ENCODE peak calls at places on chromosomes 5 and 9, in seven cellular contexts. One of them, this sample, is unnamed. For H3K27me3, the result is how much of the 10 kb centered on the place peaks cover.

GRCh38 chr5:181265092-181265671 is 4.2 kb upstream of the TRIM52 start:
- DNase-seq in fibroblast of lung: no peak
- DNase-seq in ovary: no peak
- DNase-seq in tibial artery: no peak
- DNase-seq in DND-41: no peak
- DNase-seq in left ventricle myocardium inferior: no peak
- DNase-seq in A673: no peak
- DNase-seq in this sample: no peak

GRCh38 chr9:91191443-91192378 is 170.0 kb downstream of the AUH start:
- DNase-seq in DND-41: no peak
- DNase-seq in ovary: peak
- DNase-seq in left ventricle myocardium inferior: no peak
- DNase-seq in fibroblast of lung: no peak
- DNase-seq in tibial artery: no peak
- DNase-seq in A673: no peak
- DNase-seq in this sample: no peak

GRCh38 chr9:7783635-7784063 is 15.9 kb downstream of the DMAC1 start:
- DNase-seq in fibroblast of lung: no peak
- DNase-seq in tibial artery: no peak
- DNase-seq in ovary: no peak
- DNase-seq in left ventricle myocardium inferior: no peak
- DNase-seq in A673: no peak
- DNase-seq in DND-41: no peak
- DNase-seq in this sample: no peak

GRCh38 chr9:76789850-76790249 is 25.6 kb downstream of the PCA3 start:
- DNase-seq in tibial artery: no peak
- DNase-seq in ovary: no peak
- DNase-seq in A673: no peak
- DNase-seq in DND-41: no peak
- DNase-seq in left ventricle myocardium inferior: no peak
- DNase-seq in fibroblast of lung: no peak
- DNase-seq in this sample: no peak

GRCh38 chr5:109959652-109960051 is 269.9 kb downstream of the MAN2A1 start:
- DNase-seq in A673: no peak
- DNase-seq in tibial artery: no peak
- DNase-seq in ovary: no peak
- DNase-seq in fibroblast of lung: no peak
- DNase-seq in left ventricle myocardium inferior: no peak
- DNase-seq in DND-41: no peak
- DNase-seq in this sample: no peak

GRCh38 chr5:126471875-126472537 is 48.8 kb downstream of the GRAMD2B start:
- DNase-seq in A673: no peak
- DNase-seq in fibroblast of lung: peak
- DNase-seq in ovary: no peak
- DNase-seq in left ventricle myocardium inferior: no peak
- DNase-seq in DND-41: no peak
- DNase-seq in tibial artery: no peak
- DNase-seq in this sample: no peak

GRCh38 chr5:24385617-24386016 is 259.2 kb downstream of the CDH10 start:
- DNase-seq in left ventricle myocardium inferior: no peak
- DNase-seq in fibroblast of lung: no peak
- DNase-seq in A673: no peak
- DNase-seq in DND-41: no peak
- DNase-seq in tibial artery: no peak
- DNase-seq in ovary: no peak
- DNase-seq in this sample: no peak

GRCh38 chr5:72720205-72720604 is 96.3 kb upstream of the TNPO1 start:
- DNase-seq in ovary: no peak
- DNase-seq in DND-41: no peak
- DNase-seq in fibroblast of lung: no peak
- DNase-seq in left ventricle myocardium inferior: no peak
- DNase-seq in tibial artery: no peak
- DNase-seq in A673: no peak
- DNase-seq in this sample: no peak

GRCh38 chr5:68932830-68933434 is 160.9 kb upstream of the SLC30A5 start:
- DNase-seq in left ventricle myocardium inferior: no peak
- DNase-seq in DND-41: peak
- DNase-seq in fibroblast of lung: peak
- DNase-seq in tibial artery: no peak
- DNase-seq in A673: peak
- DNase-seq in ovary: no peak
- DNase-seq in this sample: no peak

GRCh38 chr5:140318778-140319177 is 15.9 kb upstream of the PFDN1 start:
- DNase-seq in fibroblast of lung: no peak
- DNase-seq in ovary: no peak
- DNase-seq in tibial artery: no peak
- DNase-seq in A673: no peak
- DNase-seq in DND-41: no peak
- DNase-seq in left ventricle myocardium inferior: no peak
- DNase-seq in this sample: no peak

GRCh38 chr5:317086-317811 is 4.3 kb upstream of the AHRR start:
- DNase-seq in DND-41: no peak
- DNase-seq in A673: peak
- DNase-seq in tibial artery: no peak
- DNase-seq in ovary: no peak
- DNase-seq in fibroblast of lung: peak
- DNase-seq in left ventricle myocardium inferior: no peak
- DNase-seq in this sample: no peak

GRCh38 chr9:81083062-81083461 is 606.3 kb downstream of the TLE1 start:
- DNase-seq in tibial artery: no peak
- DNase-seq in ovary: no peak
- DNase-seq in fibroblast of lung: peak
- DNase-seq in DND-41: no peak
- DNase-seq in A673: peak
- DNase-seq in left ventricle myocardium inferior: no peak
- DNase-seq in this sample: no peak
- TF ChIP-seq CTCF in tibial artery: peak
- TF ChIP-seq CTCF in ovary: no peak
- TF ChIP-seq CTCF in fibroblast of lung: peak
- TF ChIP-seq CTCF in DND-41: peak
- TF ChIP-seq CTCF in A673: no peak
- TF ChIP-seq CTCF in left ventricle myocardium inferior: peak
- TF ChIP-seq CTCF in this sample: peak

GRCh38 chr5:154508114-154508513 is 30.1 kb upstream of the HAND1 start:
- DNase-seq in fibroblast of lung: no peak
- DNase-seq in ovary: no peak
- DNase-seq in left ventricle myocardium inferior: no peak
- DNase-seq in DND-41: no peak
- DNase-seq in tibial artery: peak
- DNase-seq in A673: no peak
- DNase-seq in this sample: no peak

GRCh38 chr5:154513669-154514084 is 35.6 kb upstream of the HAND1 start:
- DNase-seq in fibroblast of lung: peak
- DNase-seq in tibial artery: peak
- DNase-seq in A673: no peak
- DNase-seq in ovary: no peak
- DNase-seq in left ventricle myocardium inferior: no peak
- DNase-seq in DND-41: no peak
- DNase-seq in this sample: no peak

GRCh38 chr5:154506716-154507080 is 28.7 kb upstream of the HAND1 start:
- DNase-seq in ovary: no peak
- DNase-seq in tibial artery: peak
- DNase-seq in DND-41: no peak
- DNase-seq in fibroblast of lung: no peak
- DNase-seq in left ventricle myocardium inferior: no peak
- DNase-seq in A673: no peak
- DNase-seq in this sample: no peak

GRCh38 chr5:154511984-154512383 is 34.0 kb upstream of the HAND1 start:
- DNase-seq in A673: no peak
- DNase-seq in DND-41: no peak
- DNase-seq in ovary: no peak
- DNase-seq in tibial artery: peak
- DNase-seq in fibroblast of lung: no peak
- DNase-seq in left ventricle myocardium inferior: no peak
- DNase-seq in this sample: no peak

GRCh38 chr5:154510156-154510555 is 32.1 kb upstream of the HAND1 start:
- DNase-seq in left ventricle myocardium inferior: no peak
- DNase-seq in fibroblast of lung: no peak
- DNase-seq in ovary: no peak
- DNase-seq in A673: no peak
- DNase-seq in DND-41: no peak
- DNase-seq in tibial artery: no peak
- DNase-seq in this sample: no peak
- H3K27me3 ChIP-seq in left ventricle myocardium inferior: half or more
- H3K27me3 ChIP-seq in fibroblast of lung: under half
- H3K27me3 ChIP-seq in ovary: under half
- H3K27me3 ChIP-seq in A673: under half
- H3K27me3 ChIP-seq in DND-41: under half
- H3K27me3 ChIP-seq in tibial artery: under half
- H3K27me3 ChIP-seq in this sample: under half

GRCh38 chr5:23332650-23333251 is 174.7 kb upstream of the PRDM9 start:
- DNase-seq in fibroblast of lung: no peak
- DNase-seq in left ventricle myocardium inferior: no peak
- DNase-seq in DND-41: no peak
- DNase-seq in tibial artery: no peak
- DNase-seq in ovary: no peak
- DNase-seq in A673: peak
- DNase-seq in this sample: no peak
- TF ChIP-seq CTCF in fibroblast of lung: no peak
- TF ChIP-seq CTCF in left ventricle myocardium inferior: peak
- TF ChIP-seq CTCF in DND-41: no peak
- TF ChIP-seq CTCF in tibial artery: no peak
- TF ChIP-seq CTCF in ovary: no peak
- TF ChIP-seq CTCF in A673: peak
- TF ChIP-seq CTCF in this sample: no peak

GRCh38 chr5:5980601-5981000 is 397.7 kb downstream of the MED10 start:
- DNase-seq in A673: no peak
- DNase-seq in tibial artery: no peak
- DNase-seq in ovary: no peak
- DNase-seq in DND-41: no peak
- DNase-seq in left ventricle myocardium inferior: no peak
- DNase-seq in fibroblast of lung: no peak
- DNase-seq in this sample: no peak

GRCh38 chr5:5985332-5985731 is 393.0 kb downstream of the MED10 start:
- DNase-seq in ovary: no peak
- DNase-seq in DND-41: no peak
- DNase-seq in fibroblast of lung: no peak
- DNase-seq in left ventricle myocardium inferior: no peak
- DNase-seq in A673: no peak
- DNase-seq in tibial artery: no peak
- DNase-seq in this sample: no peak

GRCh38 chr5:5981562-5981961 is 396.8 kb downstream of the MED10 start:
- DNase-seq in fibroblast of lung: no peak
- DNase-seq in left ventricle myocardium inferior: no peak
- DNase-seq in DND-41: no peak
- DNase-seq in A673: no peak
- DNase-seq in tibial artery: no peak
- DNase-seq in ovary: no peak
- DNase-seq in this sample: no peak

GRCh38 chr5:5979761-5980570 is 398.4 kb downstream of the MED10 start:
- DNase-seq in tibial artery: peak
- DNase-seq in A673: no peak
- DNase-seq in DND-41: no peak
- DNase-seq in ovary: no peak
- DNase-seq in left ventricle myocardium inferior: no peak
- DNase-seq in fibroblast of lung: no peak
- DNase-seq in this sample: no peak

DNA sequence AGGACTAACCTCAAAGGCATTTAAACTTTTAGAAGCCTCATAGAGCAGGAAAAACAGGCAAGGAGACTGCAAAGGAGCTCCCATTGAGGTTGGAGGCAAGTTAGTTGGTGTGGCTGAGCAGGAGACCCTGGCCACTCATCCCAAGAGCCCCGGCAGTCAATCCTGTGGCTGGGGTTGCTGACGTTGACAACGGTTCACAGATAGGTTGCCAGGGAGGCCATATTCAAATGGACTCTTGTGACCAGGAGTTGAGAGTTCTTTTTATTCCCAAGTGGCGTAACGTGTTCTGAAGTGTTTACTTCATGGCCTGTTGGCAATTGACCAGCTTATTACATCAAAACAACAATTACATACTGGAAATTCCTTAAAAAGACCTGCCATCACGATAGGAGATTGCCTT is 395.1 kb downstream of the MED10 start:
- DNase-seq in A673: no peak
- DNase-seq in ovary: no peak
- DNase-seq in DND-41: no peak
- DNase-seq in left ventricle myocardium inferior: no peak
- DNase-seq in fibroblast of lung: no peak
- DNase-seq in tibial artery: no peak
- DNase-seq in this sample: no peak
- H3K27me3 ChIP-seq in A673: under half
- H3K27me3 ChIP-seq in ovary: under half
- H3K27me3 ChIP-seq in DND-41: under half
- H3K27me3 ChIP-seq in left ventricle myocardium inferior: under half
- H3K27me3 ChIP-seq in fibroblast of lung: under half
- H3K27me3 ChIP-seq in tibial artery: under half
- H3K27me3 ChIP-seq in this sample: under half

DNA sequence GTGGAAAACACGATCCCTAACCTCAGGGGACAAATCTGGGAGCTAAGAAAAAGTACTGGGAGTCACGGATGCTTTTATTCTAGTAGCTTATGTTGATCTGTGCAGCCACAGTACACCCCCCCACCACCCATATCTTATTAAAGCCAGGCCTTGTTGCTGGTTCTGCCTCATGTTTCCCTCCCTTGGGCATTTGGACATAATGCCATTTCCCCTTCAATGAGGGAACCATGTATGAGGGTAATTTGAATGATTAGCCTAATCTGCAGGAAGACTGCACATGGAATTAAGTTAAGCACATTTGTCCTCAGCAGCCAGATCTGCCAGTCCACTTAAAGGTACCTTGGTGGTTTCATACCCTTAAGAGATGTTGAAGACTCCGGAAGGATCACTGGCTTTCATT is 102.0 kb downstream of the ARHGAP26 start:
- DNase-seq in fibroblast of lung: no peak
- DNase-seq in A673: peak
- DNase-seq in tibial artery: no peak
- DNase-seq in DND-41: no peak
- DNase-seq in left ventricle myocardium inferior: no peak
- DNase-seq in ovary: no peak
- DNase-seq in this sample: no peak
- TF ChIP-seq CTCF in fibroblast of lung: no peak
- TF ChIP-seq CTCF in A673: no peak
- TF ChIP-seq CTCF in tibial artery: no peak
- TF ChIP-seq CTCF in DND-41: no peak
- TF ChIP-seq CTCF in left ventricle myocardium inferior: no peak
- TF ChIP-seq CTCF in ovary: no peak
- TF ChIP-seq CTCF in this sample: no peak

This sample was measured in uterus.